ENCODE peak calls at places on chromosomes 4 and X, in nine cellular contexts. G is upper lobe of right lung, S is ELR, K is substantia nigra, Q is A549, L is iPS-NIHi11, J is amniotic stem cell, V is HCEC 1CT, M is lower lobe of right lung. F is an unnamed sample.

GRCh38 chr4:30839583-30840520 is 119.7 kb downstream of the PCDH7 start:
- DNase-seq in G (no peak), S (peak; percentile 64), K (no peak), Q (no peak), L (no peak), J (no peak), V (peak; percentile 59), M (no peak), F (no peak)

GRCh38 chr4:148632476-148632875 is 190.3 kb upstream of the NR3C2 start:
- DNase-seq in G (no peak), S (peak; percentile 50), K (no peak), Q (no peak), L (no peak), J (no peak), V (no peak), M (no peak), F (no peak)

GRCh38 chr4:6885953-6886557 is 23.6 kb upstream of the TBC1D14 start:
- DNase-seq in G (peak; percentile 78), S (no peak), K (no peak), Q (peak; percentile 31), L (no peak), J (no peak), V (peak; percentile 30), M (peak; percentile 83), F (no peak)

GRCh38 chrX:28586291-28586690 is 955 bp upstream of the IL1RAPL1 start:
- DNase-seq in G (no peak), S (no peak), K (peak; percentile 9), Q (no peak), L (peak; percentile 18), J (no peak), V (no peak), M (no peak), F (no peak)

GRCh38 chr4:36316544-36317082 is 35.2 kb downstream of the DTHD1 start:
- DNase-seq in G (no peak), S (peak; percentile 67), K (no peak), Q (no peak), L (no peak), J (no peak), V (no peak), M (no peak), F (no peak)

GRCh38 chr4:142474398-142475087 is 371.6 kb downstream of the INPP4B start:
- DNase-seq in G (no peak), S (peak; percentile 52), K (no peak), Q (peak; percentile 68), L (peak; percentile 26), J (no peak), V (peak; percentile 1), M (no peak), F (no peak)

GRCh38 chr4:126451237-126451885 is 1136.6 kb downstream of the FAT4 start:
- DNase-seq in G (no peak), S (peak; percentile 34), K (no peak), Q (no peak), L (no peak), J (no peak), V (peak; percentile 3), M (no peak), F (no peak)

GRCh38 chrX:136250191-136251041 is 784 bp downstream of the MAP7D3 start:
- DNase-seq in G (no peak), S (peak; percentile 48), K (no peak), Q (peak; percentile 27), L (peak; percentile 34), J (no peak), V (peak; percentile 28), M (no peak), F (no peak)

GRCh38 chrX:49977319-49978090 is 55.1 kb downstream of the CLCN5 start:
- DNase-seq in G (no peak), S (no peak), K (no peak), Q (no peak), L (no peak), J (no peak), V (no peak), M (no peak), F (no peak)

F was measured in central memory CD8-positive, alpha-beta T cell.